ENCODE peak calls at places on chromosomes 12 and 14, in nine cellular contexts. F, E, W, N, K, R, I, P and L are unnamed samples.

GRCh38 chr12:102629262-102629888 is 149.0 kb upstream of the IGF1 start:
- DNase-seq in F (no peak), R (no peak), E (no peak), P (no peak), K (no peak), I (no peak), W (no peak), N (peak), L (no peak)

GRCh38 chr12:644818-645552 is 18.3 kb downstream of the NINJ2 start:
- DNase-seq in N (no peak), W (no peak), F (peak), P (no peak), E (no peak), K (no peak), R (no peak), I (no peak), L (no peak)

GRCh38 chr14:95220663-95221231 is 63.4 kb upstream of the DICER1 start:
- DNase-seq in K (no peak), F (no peak), E (no peak), R (no peak), W (no peak), P (no peak), I (no peak), N (peak), L (no peak)

GRCh38 chr12:57548488-57548887 is 1.4 kb upstream of the KIF5A start:
- DNase-seq in W (no peak), E (no peak), N (no peak), F (no peak), R (no peak), K (no peak), P (no peak), I (no peak), L (no peak)

GRCh38 chr12:93591137-93591868 is 18.8 kb downstream of the SOCS2 start:
- DNase-seq in N (peak), W (peak), F (peak), R (peak), I (peak), E (peak), P (peak), K (peak), L (peak)

GRCh38 chr12:108616941-108617858 is 16.5 kb downstream of the SELPLG start:
- DNase-seq in P (peak), F (no peak), R (peak), I (no peak), W (peak), N (peak), E (no peak), K (no peak), L (peak)

GRCh38 chr12:47014474-47014873 is 64.9 kb upstream of the PCED1B start:
- DNase-seq in W (no peak), N (peak), K (no peak), I (peak), F (no peak), E (no peak), P (no peak), R (no peak), L (no peak)

GRCh38 chr14:87148655-87149054 is 844.3 kb downstream of the GALC start:
- DNase-seq in N (no peak), K (no peak), F (no peak), I (no peak), E (no peak), R (no peak), W (no peak), P (no peak), L (no peak)

GRCh38 chr14:61147898-61148549 is 133.1 kb downstream of the TMEM30B start:
- DNase-seq in I (peak), N (peak), K (peak), E (no peak), F (peak), W (no peak), R (peak), P (no peak), L (no peak)

GRCh38 chr14:93935213-93935612 is 8.1 kb downstream of the FAM181A start:
- DNase-seq in R (no peak), F (no peak), W (no peak), P (no peak), K (no peak), E (no peak), N (no peak), I (no peak), L (no peak)

GRCh38 chr12:104720346-104721064 is 237.6 kb downstream of the SLC41A2 start:
- DNase-seq in I (peak), E (no peak), K (no peak), R (no peak), F (no peak), P (peak), W (peak), N (peak), L (peak)

GRCh38 chr12:1592444-1593231 is 1.7 kb downstream of the FBXL14 start:
- DNase-seq in N (peak), R (peak), P (peak), E (no peak), I (no peak), W (peak), K (no peak), F (peak), L (peak)

GRCh38 chr14:24277606-24278321 is 6.4 kb upstream of the RABGGTA start:
- DNase-seq in K (no peak), F (no peak), I (no peak), N (no peak), R (no peak), E (no peak), P (no peak), W (peak), L (no peak)

GRCh38 chr12:130127909-130128763 is 34.1 kb upstream of the FZD10 start:
- DNase-seq in I (no peak), K (no peak), E (no peak), W (no peak), F (peak), N (no peak), P (no peak), R (peak), L (no peak)

GRCh38 chr12:16037533-16037932 is 126.4 kb downstream of the DERA start:
- DNase-seq in E (no peak), F (no peak), I (no peak), W (no peak), P (no peak), K (no peak), R (no peak), N (no peak), L (no peak)

GRCh38 chr14:75068294-75069020 is 984 bp upstream of the ZC2HC1C start:
- DNase-seq in E (no peak), N (no peak), P (no peak), K (no peak), R (no peak), F (no peak), I (no peak), W (no peak), L (no peak)

GRCh38 chr14:88546621-88547385 is 8.0 kb downstream of the PTPN21 start:
- DNase-seq in P (no peak), I (peak), F (no peak), R (no peak), E (no peak), K (no peak), N (peak), W (no peak), L (no peak)

GRCh38 chr14:76514599-76514998 is 138.7 kb downstream of the ESRRB start:
- DNase-seq in I (no peak), W (no peak), E (no peak), K (peak), P (no peak), R (no peak), F (no peak), N (no peak), L (peak)

GRCh38 chr14:56172074-56172473 is 53.9 kb downstream of the PELI2 start:
- DNase-seq in E (no peak), P (no peak), K (no peak), N (no peak), F (no peak), W (no peak), R (no peak), I (no peak), L (no peak)

GRCh38 chr14:56173360-56173922 is 55.2 kb downstream of the PELI2 start:
- DNase-seq in N (peak), K (no peak), E (no peak), I (no peak), W (no peak), P (no peak), R (no peak), F (no peak), L (peak)

GRCh38 chr14:56170877-56171422 is 52.7 kb downstream of the PELI2 start:
- DNase-seq in K (no peak), F (no peak), I (no peak), E (no peak), W (no peak), R (no peak), P (no peak), N (no peak), L (no peak)

GRCh38 chr14:56170028-56170427 is 51.8 kb downstream of the PELI2 start:
- DNase-seq in I (no peak), P (no peak), F (no peak), W (no peak), R (no peak), E (no peak), N (peak), K (no peak), L (no peak)

GRCh38 chr14:56172571-56172971 is 54.4 kb downstream of the PELI2 start:
- DNase-seq in N (peak), P (no peak), W (no peak), I (peak), E (no peak), K (no peak), R (no peak), F (no peak), L (peak)
- H3K27ac ChIP-seq in N (no peak), P (no peak), W (no peak), I (peak), E (no peak), K (no peak), R (no peak), F (no peak), L (no peak)

GRCh38 chr12:27779837-27780611 is at the start of the genes KLHL42 and MANSC4:
- DNase-seq in P (peak), F (peak), R (peak), E (no peak), W (peak), I (no peak), N (peak), K (no peak), L (peak)

GRCh38 chr12:27782481-27782880 is 2.4 kb upstream of the MANSC4 start:
- DNase-seq in P (no peak), N (no peak), K (no peak), W (no peak), E (no peak), R (no peak), I (no peak), F (no peak), L (no peak)

GRCh38 chr12:27779416-27779815 is 617 bp upstream of the KLHL42 start:
- DNase-seq in E (no peak), R (no peak), F (peak), P (peak), K (no peak), N (peak), W (peak), I (no peak), L (peak)

GRCh38 chr12:27780612-27781408 is 774 bp upstream of the MANSC4 start:
- DNase-seq in I (no peak), N (peak), E (no peak), R (peak), K (no peak), F (peak), P (peak), W (peak), L (peak)

DNA sequence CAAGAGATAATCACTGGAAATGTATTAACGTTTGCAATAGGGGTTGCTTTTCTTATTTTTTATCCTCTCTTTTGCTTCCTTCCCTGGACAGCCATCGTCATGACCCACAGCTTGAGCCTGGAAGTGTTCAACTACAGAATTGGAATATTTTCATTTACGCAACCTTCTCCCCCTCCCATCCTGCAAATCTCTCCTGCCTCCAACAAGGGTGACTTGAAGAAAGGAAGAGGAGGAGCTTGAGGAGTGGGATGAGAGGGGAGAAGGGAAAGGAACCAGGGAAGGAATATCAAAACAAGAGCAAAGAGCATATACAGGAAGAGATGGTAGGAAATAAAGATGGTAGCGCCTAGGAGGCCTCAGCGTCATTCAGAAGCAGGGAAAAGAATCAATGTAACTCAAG is 1.6 kb upstream of the MANSC4 start:
- DNase-seq in K (no peak), W (no peak), R (no peak), I (no peak), F (no peak), E (no peak), P (no peak), N (peak), L (no peak)
- H3K4me3 ChIP-seq in K (peak), W (peak), R (peak), I (peak), F (peak), E (no peak), P (no peak), N (peak), L (peak)

GRCh38 chr12:6333566-6333965 is 8.3 kb downstream of the TNFRSF1A start:
- DNase-seq in K (no peak), F (no peak), R (no peak), E (no peak), I (peak), N (peak), W (no peak), P (no peak), L (no peak)

GRCh38 chr12:6332459-6332858 is 9.4 kb downstream of the TNFRSF1A start:
- DNase-seq in W (no peak), P (no peak), F (no peak), E (no peak), I (no peak), R (no peak), K (no peak), N (peak), L (no peak)

GRCh38 chr12:6334359-6334758 is 7.5 kb downstream of the TNFRSF1A start:
- DNase-seq in R (no peak), I (no peak), P (no peak), N (no peak), K (no peak), E (no peak), W (no peak), F (peak), L (no peak)

GRCh38 chr12:6330999-6331714 is 10.7 kb downstream of the TNFRSF1A start:
- DNase-seq in F (no peak), E (no peak), W (no peak), P (no peak), R (no peak), K (no peak), N (no peak), I (no peak), L (no peak)

GRCh38 chr12:6333029-6333428 is 8.8 kb downstream of the TNFRSF1A start:
- DNase-seq in R (no peak), N (no peak), F (no peak), E (no peak), W (no peak), P (no peak), I (no peak), K (no peak), L (no peak)
- H3K27ac ChIP-seq in R (no peak), N (peak), F (no peak), E (peak), W (peak), P (no peak), I (peak), K (peak), L (peak)

DNA sequence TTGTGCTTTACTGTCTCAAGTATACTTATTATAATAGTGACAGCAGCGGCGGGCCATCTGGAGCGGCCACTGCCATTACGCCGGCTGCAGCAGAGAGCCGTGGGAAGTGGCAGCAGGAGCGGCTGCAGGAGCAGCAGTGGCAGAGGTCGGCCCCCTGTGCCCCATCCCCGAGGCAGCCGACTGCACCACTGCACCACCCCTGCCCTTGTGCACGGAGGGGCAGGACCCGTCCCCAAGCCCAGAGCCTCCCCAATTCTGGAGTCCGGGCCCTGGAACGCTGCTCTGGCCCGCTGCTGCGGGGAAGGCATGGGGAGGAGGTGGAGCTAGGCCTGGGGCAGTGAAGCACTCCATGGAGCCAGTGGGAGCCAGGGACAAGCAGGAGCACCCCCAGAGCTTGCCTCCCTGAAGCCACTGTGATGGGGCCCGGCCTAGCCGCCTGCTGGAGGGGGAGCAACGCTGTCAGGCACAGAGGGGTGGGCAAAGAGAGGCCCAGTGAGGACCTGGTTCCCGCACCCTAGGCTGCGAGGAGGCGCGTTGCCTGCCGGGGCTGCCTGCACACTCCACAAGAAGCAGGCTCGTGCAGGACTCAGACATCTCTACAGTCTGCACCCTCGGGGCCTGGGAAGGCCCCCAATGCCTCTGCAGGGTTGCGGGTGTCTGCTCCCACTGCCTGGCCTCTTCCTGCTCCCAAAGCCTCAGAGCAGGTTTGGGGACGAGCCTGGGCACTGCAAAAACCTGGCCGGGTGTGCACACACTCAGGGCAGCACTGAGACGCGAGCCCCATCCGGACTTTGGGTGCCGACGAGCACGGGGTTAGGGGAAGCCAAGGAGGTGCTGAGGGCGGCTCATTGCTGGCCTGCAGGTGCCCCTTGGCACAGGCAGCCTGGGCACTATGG is 74.2 kb upstream of the RASSF8 start:
- DNase-seq in W (no peak), K (no peak), I (no peak), E (no peak), F (no peak), P (no peak), N (no peak), R (peak), L (no peak)
- H3K4me3 ChIP-seq in W (no peak), K (no peak), I (no peak), E (no peak), F (no peak), P (no peak), N (no peak), R (no peak), L (no peak)